ENCODE peak calls at places on chromosomes 3 and 15, in six cellular contexts. F is stimulated activated CD4-positive, alpha-beta T cell treated with anti-CD3 and anti-CD28 coated beads, Interleukin-4, amount 100 ng/mL, for 24 hours; E is mucosa of gallbladder; T is anterior cingulate cortex; I is cardiac muscle cell; C is breast epithelium. K is an unnamed sample.

GRCh38 chr3:177106184-177106583 is 91.1 kb downstream of the TBL1XR1 start:
- DNase-seq in C (no peak), F (no peak), E (no peak), I (peak; percentile 21), T (no peak), K (no peak)

GRCh38 chr3:73080201-73080966 is 18.9 kb downstream of the EBLN2 start:
- DNase-seq in T (no peak), C (no peak), E (no peak), I (no peak), F (peak; percentile 26), K (no peak)

GRCh38 chr3:15330031-15330596 is 2.3 kb downstream of the SH3BP5 start:
- DNase-seq in E (peak; percentile 42), I (no peak), T (no peak), F (no peak), C (peak; percentile 67), K (peak; percentile 85)

GRCh38 chr15:74228723-74229081 is 7.4 kb upstream of the CCDC33 start:
- DNase-seq in T (no peak), C (no peak), E (no peak), I (peak; percentile 61), F (no peak), K (no peak)

GRCh38 chr15:76533060-76533955 is 196.7 kb downstream of the ISL2 start:
- DNase-seq in F (no peak), C (no peak), I (no peak), T (no peak), E (no peak), K (peak; percentile 87)

GRCh38 chr3:134406331-134407246 is 32.3 kb upstream of the AMOTL2 start:
- DNase-seq in I (peak; percentile 55), T (peak; percentile 69), E (no peak), F (no peak), C (no peak), K (no peak)

GRCh38 chr3:189404036-189404435 is 227.2 kb upstream of the TP63 start:
- DNase-seq in F (no peak), E (no peak), I (no peak), T (no peak), C (no peak), K (no peak)

GRCh38 chr15:52728899-52729298 is 49.7 kb upstream of the ATOSA start:
- DNase-seq in C (no peak), T (no peak), F (no peak), I (no peak), E (no peak), K (no peak)

GRCh38 chr15:74821091-74821789 is 5.2 kb upstream of the CPLX3 start:
- DNase-seq in I (peak; percentile 28), F (no peak), E (no peak), C (no peak), T (no peak), K (peak; percentile 65)

GRCh38 chr3:196694202-196694638 is 17.8 kb downstream of the CEP19 start:
- DNase-seq in E (no peak), T (no peak), F (peak; percentile 12), C (no peak), I (no peak), K (peak; percentile 49)

GRCh38 chr15:100737214-100737613 is 134.8 kb downstream of the ASB7 start:
- DNase-seq in F (no peak), E (no peak), T (no peak), C (no peak), I (no peak), K (no peak)

GRCh38 chr3:65597952-65598413 is 440.7 kb downstream of the MAGI1 start:
- DNase-seq in F (no peak), I (no peak), T (peak; percentile 37), E (no peak), C (no peak), K (no peak)

GRCh38 chr15:87777054-87777498 is 479.5 kb downstream of the NTRK3 start:
- DNase-seq in T (no peak), C (no peak), F (no peak), E (peak; percentile 12), I (no peak), K (peak; percentile 92)

GRCh38 chr3:85342915-85343314 is 384.1 kb downstream of the CADM2 start:
- DNase-seq in F (no peak), T (peak; percentile 11), E (no peak), I (peak; percentile 49), C (no peak), K (no peak)

GRCh38 chr3:141430326-141430725 is 56.5 kb upstream of the RASA2 start:
- DNase-seq in C (no peak), I (no peak), E (no peak), T (no peak), F (no peak), K (no peak)

GRCh38 chr15:49847937-49848823 is 227.3 kb downstream of the DTWD1 start:
- DNase-seq in F (no peak), E (no peak), T (no peak), C (no peak), I (no peak), K (no peak)

GRCh38 chr3:17398959-17399551 is 343.4 kb downstream of the TBC1D5 start:
- DNase-seq in T (no peak), C (no peak), F (no peak), E (no peak), I (no peak), K (peak; percentile 80)

K was measured in MV-4-11.